ENCODE peak calls at places on chromosomes 6 and 20, in six cellular contexts. I, A, U, Y, P and N are unnamed samples.

GRCh38 chr6:24799541-24799915 is 811 bp upstream of the ARMH2 start:
- DNase-seq in I (no peak), P (no peak), U (no peak), A (no peak), Y (no peak), N (no peak)

GRCh38 chr20:41001497-41001896 is 27.1 kb upstream of the TOP1 start:
- DNase-seq in U (no peak), I (no peak), Y (no peak), P (no peak), A (no peak), N (no peak)

GRCh38 chr6:137304020-137304780 is 85.0 kb upstream of the IFNGR1 start:
- DNase-seq in A (no peak), Y (no peak), I (no peak), U (no peak), P (no peak), N (no peak)

GRCh38 chr6:79230149-79230548 is 4.3 kb downstream of the HMGN3 start:
- DNase-seq in A (no peak), U (no peak), I (no peak), Y (no peak), P (no peak), N (no peak)

GRCh38 chr6:25882066-25882496 is 8.0 kb upstream of the SLC17A3 start:
- DNase-seq in A (no peak), U (no peak), P (peak), Y (no peak), I (no peak), N (no peak)

GRCh38 chr6:62808575-62809293 is 402.5 kb upstream of the FKBP1C start:
- DNase-seq in U (no peak), I (peak), Y (no peak), P (no peak), A (no peak), N (peak)

GRCh38 chr6:32168807-32169206 is 4.4 kb downstream of the EGFL8 start:
- DNase-seq in U (no peak), A (no peak), Y (no peak), I (no peak), P (no peak), N (no peak)

GRCh38 chr6:46771556-46771955 is 21.6 kb upstream of the MEP1A start:
- DNase-seq in Y (no peak), A (no peak), P (no peak), I (no peak), U (no peak), N (no peak)

GRCh38 chr20:16475225-16475624 is 98.0 kb downstream of the KIF16B start:
- DNase-seq in I (peak), U (no peak), A (no peak), P (no peak), Y (no peak), N (no peak)

GRCh38 chr6:76789580-76789979 is 673.7 kb downstream of the HTR1B start:
- DNase-seq in I (no peak), P (no peak), U (no peak), A (no peak), Y (no peak), N (no peak)

GRCh38 chr6:163324928-163325784 is 89.4 kb upstream of the QKI start:
- DNase-seq in I (no peak), P (no peak), A (no peak), U (peak), Y (peak), N (no peak)

GRCh38 chr20:51660741-51661608 is 107.2 kb downstream of the ATP9A start:
- DNase-seq in U (no peak), A (peak), I (peak), Y (peak), P (no peak), N (no peak)

GRCh38 chr6:169618526-169619490 is 83.0 kb downstream of the WDR27 start:
- DNase-seq in A (peak), U (no peak), P (no peak), Y (peak), I (peak), N (no peak)

GRCh38 chr6:31430449-31430848 is 27.1 kb downstream of the MICA start:
- DNase-seq in P (no peak), U (no peak), A (no peak), I (no peak), Y (no peak), N (no peak)

GRCh38 chr6:90583179-90583578 is 3.7 kb downstream of the MAP3K7 start:
- DNase-seq in A (no peak), I (no peak), P (no peak), Y (no peak), U (no peak), N (no peak)

GRCh38 chr20:59962155-59962554 is 3.9 kb downstream of the CDH26 start:
- DNase-seq in I (no peak), P (no peak), Y (no peak), U (no peak), A (no peak), N (no peak)

GRCh38 chr6:2949121-2949520 is 22.2 kb downstream of the SERPINB6 start:
- DNase-seq in U (no peak), Y (no peak), P (no peak), A (no peak), I (no peak), N (no peak)

GRCh38 chr20:23873370-23874015 is 6.1 kb downstream of the CST5 start:
- DNase-seq in Y (no peak), U (no peak), I (no peak), P (no peak), A (no peak), N (no peak)

GRCh38 chr6:43490523-43490939 is 13.2 kb downstream of the TJAP1 start:
- DNase-seq in Y (no peak), U (no peak), I (no peak), P (no peak), A (no peak), N (no peak)

GRCh38 chr20:48106428-48106827 is 321.1 kb upstream of the SULF2 start:
- DNase-seq in A (no peak), Y (no peak), U (no peak), I (no peak), P (no peak), N (no peak)

GRCh38 chr6:29016559-29017427 is 11.7 kb upstream of the ZNF311 start:
- DNase-seq in Y (peak), A (peak), U (peak), I (peak), P (peak), N (peak)

GRCh38 chr20:44033344-44033743 is 118.7 kb downstream of the TOX2 start:
- DNase-seq in Y (no peak), A (no peak), I (no peak), U (peak), P (no peak), N (no peak)

GRCh38 chr6:101276066-101276465 is 117.4 kb upstream of the GRIK2 start:
- DNase-seq in I (no peak), Y (no peak), A (no peak), U (no peak), P (no peak), N (no peak)

GRCh38 chr6:8783191-8783590 is 347.8 kb upstream of the SLC35B3 start:
- DNase-seq in A (no peak), U (no peak), I (no peak), P (no peak), Y (no peak), N (no peak)

GRCh38 chr6:168127384-168127868 is 48.4 kb upstream of the FRMD1 start:
- DNase-seq in P (no peak), Y (no peak), U (peak), A (no peak), I (no peak), N (no peak)

GRCh38 chr20:15619816-15620215 is 953.4 kb downstream of the KIF16B start:
- DNase-seq in U (no peak), I (no peak), Y (no peak), A (no peak), P (no peak), N (no peak)

GRCh38 chr6:34391711-34392496 is 565 bp downstream of the NUDT3 start:
- DNase-seq in Y (peak), I (peak), U (peak), A (no peak), P (peak), N (no peak)

GRCh38 chr20:24648481-24648880 is 179.1 kb downstream of the SYNDIG1 start:
- DNase-seq in I (no peak), P (no peak), U (peak), A (no peak), Y (no peak), N (no peak)

GRCh38 chr6:132734694-132735236 is 20.9 kb upstream of the VNN1 start:
- DNase-seq in Y (no peak), U (no peak), I (no peak), P (no peak), A (peak), N (no peak)

GRCh38 chr6:3911614-3912336 is 62.6 kb downstream of the FAM50B start:
- DNase-seq in Y (peak), A (peak), I (peak), P (no peak), U (peak), N (no peak)

GRCh38 chr6:128827675-128828464 is 55.1 kb upstream of the LAMA2 start:
- DNase-seq in P (no peak), U (no peak), I (no peak), Y (no peak), A (peak), N (no peak)

GRCh38 chr6:41262401-41262800 is 24.1 kb downstream of the TREM1 start:
- DNase-seq in Y (no peak), U (no peak), I (no peak), P (no peak), A (no peak), N (no peak)

GRCh38 chr20:11849976-11850670 is 67.6 kb upstream of the BTBD3 start:
- DNase-seq in Y (peak), A (no peak), U (no peak), P (no peak), I (no peak), N (no peak)

GRCh38 chr20:19284400-19285178 is 72.1 kb downstream of the SLC24A3 start:
- DNase-seq in Y (no peak), I (no peak), P (no peak), U (peak), A (no peak), N (no peak)

GRCh38 chr20:32599783-32600340 is 14.7 kb upstream of the NOL4L start:
- DNase-seq in U (no peak), A (no peak), P (no peak), Y (no peak), I (no peak), N (no peak)

GRCh38 chr6:148445116-148445515 is 102.5 kb downstream of the SASH1 start:
- DNase-seq in U (no peak), Y (no peak), A (no peak), P (no peak), I (no peak), N (no peak)